ENCODE peak calls at places on chromosomes 1 and 21, in seven cellular contexts. U is cardiac muscle cell, V is substantia nigra, E is psoas muscle, N is thoracic aorta, C is SJSA1, J is GM23338. S is an unnamed sample.

GRCh38 chr1:24362982-24363614 is 43.9 kb downstream of the GRHL3 start:
- DNase-seq in N (no peak), J (no peak), U (no peak), C (no peak), E (peak; percentile 20), V (no peak), S (no peak)

GRCh38 chr1:14519976-14520375 is 78.5 kb upstream of the KAZN start:
- DNase-seq in J (no peak), E (no peak), V (no peak), C (peak; percentile 25), U (no peak), N (no peak), S (no peak)

GRCh38 chr1:109266965-109267364 is 16.0 kb downstream of the PSRC1 start:
- DNase-seq in N (no peak), V (no peak), C (no peak), E (no peak), J (no peak), U (no peak), S (no peak)

GRCh38 chr21:42725416-42725930 is 72.1 kb downstream of the PDE9A start:
- DNase-seq in C (no peak), U (no peak), N (no peak), E (no peak), V (no peak), J (no peak), S (no peak)

GRCh38 chr1:168001213-168001612 is 64.3 kb upstream of the MPC2 start:
- DNase-seq in U (no peak), J (no peak), V (no peak), C (no peak), E (no peak), N (no peak), S (no peak)

GRCh38 chr1:231628207-231628876 is 1.8 kb downstream of the DISC1 start:
- DNase-seq in J (no peak), E (no peak), U (no peak), C (no peak), V (no peak), N (no peak), S (peak; percentile 54)

GRCh38 chr1:102919659-102920058 is 188.7 kb downstream of the COL11A1 start:
- DNase-seq in U (no peak), C (no peak), V (no peak), E (no peak), N (no peak), J (no peak), S (no peak)

GRCh38 chr1:34929497-34929852 is at the start of gene DLGAP3:
- DNase-seq in N (no peak), J (peak; percentile 70), E (no peak), U (peak; percentile 66), V (no peak), C (no peak), S (peak; percentile 81)

GRCh38 chr1:236141447-236142357 is 637 bp upstream of the GPR137B start:
- DNase-seq in C (peak; percentile 62), U (peak; percentile 52), E (peak; percentile 27), N (no peak), J (peak; percentile 83), V (peak; percentile 68), S (peak; percentile 43)

GRCh38 chr1:25808481-25809244 is 8.7 kb downstream of the SELENON start:
- DNase-seq in V (no peak), N (no peak), C (no peak), E (no peak), U (no peak), J (no peak), S (no peak)

GRCh38 chr1:166082601-166083000 is 84.2 kb downstream of the FAM78B start:
- DNase-seq in V (no peak), U (no peak), N (no peak), C (no peak), E (no peak), J (no peak), S (no peak)

GRCh38 chr1:218735436-218735835 is 390.3 kb downstream of the TGFB2 start:
- DNase-seq in V (no peak), J (no peak), C (no peak), N (no peak), U (peak; percentile 77), E (no peak), S (no peak)

GRCh38 chr1:235012436-235013210 is 116.0 kb downstream of the TOMM20 start:
- DNase-seq in N (no peak), U (no peak), J (no peak), C (no peak), V (peak; percentile 40), E (no peak), S (no peak)

GRCh38 chr1:16924919-16925477 is 3.3 kb downstream of the CROCC start:
- DNase-seq in E (peak; percentile 7), V (no peak), C (no peak), U (no peak), J (peak; percentile 70), N (no peak), S (no peak)

GRCh38 chr1:10642403-10643080 is 153.9 kb downstream of the CASZ1 start:
- DNase-seq in E (no peak), C (no peak), V (no peak), N (no peak), J (no peak), U (no peak), S (no peak)

GRCh38 chr1:37752583-37753471 is 12.1 kb downstream of the EPHA10 start:
- DNase-seq in C (no peak), U (peak; percentile 69), J (peak; percentile 62), N (no peak), V (no peak), E (no peak), S (peak; percentile 78)

GRCh38 chr1:213399695-213400094 is 348.7 kb downstream of the RPS6KC1 start:
- DNase-seq in C (no peak), E (no peak), N (no peak), U (peak; percentile 90), V (no peak), J (peak; percentile 46), S (no peak)

GRCh38 chr1:87167855-87168630 is 160.6 kb upstream of the LMO4 start:
- DNase-seq in V (no peak), C (no peak), N (no peak), J (peak; percentile 12), E (no peak), U (no peak), S (no peak)

GRCh38 chr1:87174726-87175237 is 153.9 kb upstream of the LMO4 start:
- DNase-seq in V (no peak), C (no peak), J (no peak), U (no peak), E (no peak), N (no peak), S (no peak)

GRCh38 chr1:87170151-87170550 is 158.5 kb upstream of the LMO4 start:
- DNase-seq in C (no peak), J (no peak), U (no peak), E (no peak), V (no peak), N (no peak), S (no peak)

GRCh38 chr1:87169250-87169910 is 159.3 kb upstream of the LMO4 start:
- DNase-seq in E (no peak), J (no peak), C (no peak), V (no peak), U (no peak), N (no peak), S (no peak)

GRCh38 chr1:87171199-87171598 is 157.5 kb upstream of the LMO4 start:
- DNase-seq in U (no peak), V (no peak), C (no peak), E (no peak), J (no peak), N (no peak), S (no peak)
- H3K27ac ChIP-seq in U (no peak overlapping the region), V (no peak overlapping the region), C (no peak overlapping the region), E (no peak overlapping the region), J (no peak overlapping the region), N (no peak overlapping the region), S (no peak overlapping the region)

GRCh38 chr1:55318111-55318817 is 103.1 kb upstream of the USP24 start:
- DNase-seq in E (no peak), N (no peak), U (no peak), J (no peak), C (no peak), V (no peak), S (no peak)

GRCh38 chr1:55317263-55317662 is 102.1 kb upstream of the USP24 start:
- DNase-seq in N (no peak), V (no peak), E (no peak), C (no peak), U (no peak), J (no peak), S (no peak)

GRCh38 chr1:55316494-55316893 is 101.3 kb upstream of the USP24 start:
- DNase-seq in E (no peak), U (no peak), N (no peak), V (no peak), C (no peak), J (no peak), S (no peak)

GRCh38 chr1:55315552-55315951 is 100.4 kb upstream of the USP24 start:
- DNase-seq in J (no peak), N (no peak), U (no peak), V (no peak), E (no peak), C (no peak), S (no peak)

GRCh38 chr1:55317673-55318072 is 102.5 kb upstream of the USP24 start:
- DNase-seq in E (no peak), C (no peak), U (no peak), V (no peak), N (no peak), J (no peak), S (no peak)
- H3K27ac ChIP-seq in E (no peak overlapping the region), C (no peak overlapping the region), U (no peak overlapping the region), V (no peak overlapping the region), N (no peak overlapping the region), J (no peak overlapping the region), S (no peak overlapping the region)

DNA sequence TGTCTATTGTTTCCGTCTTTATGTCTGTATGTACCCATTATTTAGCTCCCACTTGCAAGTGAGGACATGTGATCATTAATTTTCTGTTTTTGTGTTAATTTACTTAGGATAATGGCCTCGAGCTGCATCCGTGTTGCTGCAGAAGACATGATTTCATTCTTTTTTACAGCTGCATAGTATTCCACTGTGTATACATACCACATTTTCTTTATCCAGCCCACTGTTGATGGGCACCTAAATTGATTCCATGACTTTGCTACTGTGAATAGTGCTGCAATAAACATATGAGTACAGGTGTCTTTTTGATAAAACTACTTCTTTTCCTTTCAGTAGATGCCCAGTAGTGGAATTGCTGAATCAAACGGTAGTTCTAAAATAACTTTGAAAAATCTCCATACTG is 12.7 kb upstream of the SLAMF1 start:
- DNase-seq in V (no peak), E (no peak), J (no peak), C (no peak), U (no peak), N (no peak), S (no peak)
- H3K27ac ChIP-seq in V (no peak overlapping the region), E (no peak overlapping the region), J (no peak overlapping the region), C (no peak overlapping the region), U (no peak overlapping the region), N (no peak overlapping the region), S (no peak overlapping the region)

GRCh38 chr1:237220243-237220642 is 178.3 kb downstream of the RYR2 start:
- DNase-seq in C (no peak), J (no peak), V (no peak), N (no peak), U (no peak), E (no peak), S (no peak)

GRCh38 chr1:237223419-237223818 is 181.4 kb downstream of the RYR2 start:
- DNase-seq in N (no peak), V (no peak), J (no peak), C (no peak), U (no peak), E (no peak), S (no peak)

DNA sequence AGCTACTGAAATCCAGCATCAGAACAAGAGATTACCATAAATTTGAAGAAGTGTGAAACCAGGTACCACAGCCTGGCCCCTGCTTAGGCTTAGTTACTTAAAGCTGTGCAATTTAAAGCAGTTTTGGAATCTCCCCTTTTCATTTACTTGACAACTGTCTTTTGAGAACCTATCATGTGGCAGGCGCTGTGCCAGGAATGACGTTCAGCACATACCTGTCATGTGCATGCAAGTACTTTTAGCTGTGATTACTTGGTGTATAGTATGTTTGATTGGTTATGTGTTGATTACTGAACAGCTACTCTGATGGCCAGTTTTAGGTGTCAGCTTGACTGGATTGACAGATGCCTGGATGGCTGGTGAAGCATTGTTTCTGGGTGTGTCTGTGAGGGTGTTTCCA is 177.8 kb downstream of the RYR2 start:
- DNase-seq in C (no peak), N (no peak), E (no peak), J (no peak), V (no peak), U (no peak), S (no peak)
- H3K27ac ChIP-seq in C (no peak overlapping the region), N (no peak overlapping the region), E (no peak overlapping the region), J (no peak overlapping the region), V (no peak overlapping the region), U (peak overlapping the region; percentile 63), S (no peak overlapping the region)